ENCODE peak calls at places on chromosomes 1 and 21, in ten cellular contexts. R is CD4-positive, alpha-beta T cell; W is GM13977; B is PC-3; H is epithelial cell of esophagus; L is omental fat pad; A is heart left ventricle; M is IMR-90; N is neural progenitor cell; E is heart right ventricle. T is an unnamed sample.

GRCh38 chr1:36752891-36753361 is 270.2 kb upstream of the CSF3R start:
- DNase-seq in R (no peak), W (no peak), B (peak), H (no peak), L (no peak), A (no peak), M (no peak), N (no peak), E (no peak), T (no peak)

GRCh38 chr1:54499097-54500029 is 48.7 kb upstream of the ACOT11 start:
- DNase-seq in R (no peak), W (peak), B (peak), H (peak), L (no peak), A (no peak), M (peak), N (peak), E (no peak), T (peak)

GRCh38 chr1:94096797-94097549 is 24.0 kb downstream of the ABCA4 start:
- DNase-seq in R (no peak), W (no peak), B (no peak), H (no peak), L (no peak), A (no peak), M (peak), N (no peak), E (no peak), T (no peak)

GRCh38 chr1:204627436-204627835 is 58.1 kb downstream of the LRRN2 start:
- DNase-seq in R (no peak), W (no peak), B (no peak), H (no peak), L (no peak), A (no peak), M (no peak), N (peak), E (no peak), T (no peak)

GRCh38 chr21:45041351-45041805 is 33.0 kb upstream of the ADARB1 start:
- DNase-seq in R (no peak), W (no peak), B (no peak), H (no peak), L (peak), A (no peak), M (peak), N (no peak), E (peak), T (no peak)

GRCh38 chr1:1669468-1670440 is 10.9 kb upstream of the CDK11B start:
- DNase-seq in R (no peak), W (peak), B (no peak), H (no peak), L (no peak), A (peak), M (no peak), N (no peak), E (no peak), T (no peak)

GRCh38 chr1:67019600-67020136 is 34.3 kb downstream of the SLC35D1 start:
- DNase-seq in R (no peak), W (no peak), B (no peak), H (peak), L (no peak), A (no peak), M (peak), N (no peak), E (no peak), T (no peak)

GRCh38 chr1:226411619-226412018 is 3.7 kb upstream of the PARP1 start:
- DNase-seq in R (no peak), W (no peak), B (no peak), H (no peak), L (no peak), A (no peak), M (no peak), N (no peak), E (no peak), T (no peak)

GRCh38 chr1:67833595-67833926 is 294 bp upstream of the GNG12 start:
- DNase-seq in R (no peak), W (peak), B (peak), H (no peak), L (no peak), A (no peak), M (peak), N (peak), E (no peak), T (no peak)

GRCh38 chr1:67685558-67686271 is 714 bp downstream of the GADD45A start:
- DNase-seq in R (peak), W (peak), B (peak), H (peak), L (no peak), A (peak), M (no peak), N (peak), E (peak), T (peak)

GRCh38 chr1:218679391-218679790 is 334.3 kb downstream of the TGFB2 start:
- DNase-seq in R (no peak), W (no peak), B (no peak), H (peak), L (no peak), A (no peak), M (no peak), N (no peak), E (no peak), T (no peak)

GRCh38 chr1:147735423-147735822 is 25.0 kb downstream of the GJA5 start:
- DNase-seq in R (no peak), W (no peak), B (no peak), H (no peak), L (no peak), A (peak), M (no peak), N (no peak), E (no peak), T (no peak)

GRCh38 chr21:41168391-41169257 is 664 bp downstream of the BACE2 start:
- DNase-seq in R (no peak), W (peak), B (peak), H (peak), L (no peak), A (peak), M (peak), N (peak), E (peak), T (peak)

GRCh38 chr1:11207898-11208611 is 18.9 kb downstream of the ANGPTL7 start:
- DNase-seq in R (no peak), W (no peak), B (no peak), H (peak), L (no peak), A (no peak), M (no peak), N (no peak), E (no peak), T (no peak)

GRCh38 chr1:51296379-51297357 is 33.7 kb downstream of the TTC39A start:
- DNase-seq in R (peak), W (peak), B (peak), H (peak), L (peak), A (peak), M (peak), N (peak), E (peak), T (peak)

GRCh38 chr1:167418397-167418796 is 99.9 kb downstream of the CD247 start:
- DNase-seq in R (no peak), W (no peak), B (no peak), H (no peak), L (no peak), A (no peak), M (no peak), N (no peak), E (no peak), T (no peak)

GRCh38 chr1:20472860-20473711 is 12.9 kb downstream of the CAMK2N1 start:
- DNase-seq in R (no peak), W (peak), B (no peak), H (peak), L (no peak), A (peak), M (peak), N (peak), E (peak), T (no peak)

GRCh38 chr1:206455681-206456344 is 14.5 kb upstream of the IKBKE start:
- DNase-seq in R (no peak), W (no peak), B (peak), H (no peak), L (no peak), A (no peak), M (no peak), N (peak), E (peak), T (peak)

GRCh38 chr1:108046021-108046420 is 81.0 kb upstream of the VAV3 start:
- DNase-seq in R (no peak), W (no peak), B (no peak), H (peak), L (no peak), A (no peak), M (no peak), N (no peak), E (no peak), T (no peak)

GRCh38 chr1:240732390-240732789 is 120.4 kb upstream of the GREM2 start:
- DNase-seq in R (no peak), W (peak), B (peak), H (peak), L (no peak), A (no peak), M (peak), N (peak), E (no peak), T (peak)

GRCh38 chr1:198326915-198327314 is 170.1 kb downstream of the NEK7 start:
- DNase-seq in R (no peak), W (no peak), B (no peak), H (no peak), L (no peak), A (no peak), M (no peak), N (no peak), E (no peak), T (no peak)

GRCh38 chr1:212260557-212261342 is 24.5 kb upstream of the PPP2R5A start:
- DNase-seq in R (no peak), W (no peak), B (peak), H (peak), L (no peak), A (no peak), M (peak), N (no peak), E (no peak), T (peak)

DNA sequence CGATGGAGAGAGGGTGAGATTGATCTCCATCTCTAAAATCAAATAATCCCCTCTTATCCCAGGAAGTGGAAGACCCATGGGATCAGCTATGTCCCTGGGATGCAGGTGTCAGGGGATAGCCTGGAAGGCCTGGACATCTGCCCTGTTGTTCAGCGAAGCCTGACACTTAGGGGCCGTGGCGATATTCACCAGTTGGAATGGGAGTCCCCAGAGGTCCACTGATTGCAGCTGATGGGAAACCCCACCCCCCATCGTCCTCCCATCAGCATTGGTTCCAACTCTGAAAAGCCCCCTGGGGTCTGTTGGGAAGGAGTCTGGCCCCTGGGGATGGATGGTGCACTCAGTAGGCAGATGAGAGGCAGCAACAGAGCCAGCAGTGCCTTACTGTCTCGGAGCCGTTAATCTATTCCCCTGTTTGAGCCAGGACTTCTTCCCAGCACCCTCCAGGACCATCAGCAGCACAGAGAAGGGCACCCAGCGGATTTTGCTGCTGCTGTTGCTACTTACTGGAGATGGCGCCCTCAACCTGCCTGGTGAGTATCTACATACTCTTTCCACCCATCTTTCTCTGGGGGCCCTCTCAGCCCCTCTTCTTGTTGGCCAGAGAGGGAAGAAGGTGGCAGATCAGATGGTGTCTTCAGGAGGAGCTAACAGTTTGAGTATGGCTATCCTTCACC is 13.4 kb downstream of the CATSPER4 start:
- DNase-seq in R (no peak), W (no peak), B (no peak), H (no peak), L (no peak), A (no peak), M (no peak), N (no peak), E (no peak), T (no peak)
- TF ChIP-seq CTCF in R (no peak), W (peak), B (no peak), H (no peak), L (no peak), A (no peak), M (no peak), N (no peak), E (no peak), T (no peak)

GRCh38 chr1:184464757-184465156 is 77.9 kb downstream of the C1orf21 start:
- DNase-seq in R (no peak), W (no peak), B (no peak), H (no peak), L (no peak), A (no peak), M (no peak), N (no peak), E (no peak), T (no peak)

GRCh38 chr1:184463680-184464079 is 76.9 kb downstream of the C1orf21 start:
- DNase-seq in R (no peak), W (no peak), B (no peak), H (peak), L (no peak), A (no peak), M (no peak), N (no peak), E (no peak), T (no peak)

GRCh38 chr1:184467295-184467694 is 80.5 kb downstream of the C1orf21 start:
- DNase-seq in R (no peak), W (no peak), B (no peak), H (no peak), L (no peak), A (no peak), M (no peak), N (no peak), E (no peak), T (no peak)

GRCh38 chr1:184462990-184463389 is 76.2 kb downstream of the C1orf21 start:
- DNase-seq in R (no peak), W (no peak), B (no peak), H (no peak), L (no peak), A (no peak), M (no peak), N (no peak), E (no peak), T (no peak)

GRCh38 chr1:184465489-184466146 is 78.8 kb downstream of the C1orf21 start:
- DNase-seq in R (no peak), W (no peak), B (no peak), H (no peak), L (no peak), A (no peak), M (no peak), N (peak), E (peak), T (no peak)
- TF ChIP-seq CTCF in R (no peak), W (no peak), B (no peak), H (no peak), L (no peak), A (peak), M (no peak), N (peak), E (peak), T (no peak)

GRCh38 chr1:184986250-184986649 is 11.9 kb upstream of the NIBAN1 start:
- DNase-seq in R (no peak), W (no peak), B (peak), H (peak), L (no peak), A (no peak), M (peak), N (no peak), E (no peak), T (no peak)
- TF ChIP-seq CTCF in R (no peak), W (peak), B (peak), H (peak), L (no peak), A (peak), M (peak), N (no peak), E (peak), T (no peak)

GRCh38 chr1:14538335-14538734 is 60.1 kb upstream of the KAZN start:
- DNase-seq in R (no peak), W (no peak), B (peak), H (no peak), L (no peak), A (no peak), M (no peak), N (no peak), E (no peak), T (no peak)
- TF ChIP-seq CTCF in R (no peak), W (peak), B (peak), H (peak), L (no peak), A (no peak), M (no peak), N (peak), E (no peak), T (no peak)

DNA sequence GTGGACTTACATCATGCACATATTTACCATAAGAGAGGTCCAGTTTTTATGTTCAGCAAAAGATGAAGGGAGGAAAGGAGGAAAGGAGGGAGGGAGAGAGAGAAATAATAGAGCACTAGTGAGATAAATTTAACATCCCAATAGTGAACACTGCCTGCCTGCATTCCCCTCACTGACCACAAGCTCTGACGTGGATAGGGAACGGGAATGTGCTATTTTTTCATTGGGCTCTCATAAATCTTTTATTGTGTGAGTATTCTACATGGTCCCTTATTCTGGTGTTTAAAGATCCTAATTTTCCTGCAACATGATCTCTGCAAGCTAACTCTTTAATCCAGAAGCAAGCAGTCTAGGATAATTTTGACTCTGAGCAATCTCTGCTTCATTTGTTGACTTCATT is 82.2 kb downstream of the TTC3 start:
- DNase-seq in R (no peak), W (no peak), B (peak), H (no peak), L (no peak), A (no peak), M (peak), N (no peak), E (no peak), T (no peak)
- TF ChIP-seq CTCF in R (no peak), W (no peak), B (peak), H (peak), L (no peak), A (no peak), M (no peak), N (no peak), E (no peak), T (no peak)

DNA sequence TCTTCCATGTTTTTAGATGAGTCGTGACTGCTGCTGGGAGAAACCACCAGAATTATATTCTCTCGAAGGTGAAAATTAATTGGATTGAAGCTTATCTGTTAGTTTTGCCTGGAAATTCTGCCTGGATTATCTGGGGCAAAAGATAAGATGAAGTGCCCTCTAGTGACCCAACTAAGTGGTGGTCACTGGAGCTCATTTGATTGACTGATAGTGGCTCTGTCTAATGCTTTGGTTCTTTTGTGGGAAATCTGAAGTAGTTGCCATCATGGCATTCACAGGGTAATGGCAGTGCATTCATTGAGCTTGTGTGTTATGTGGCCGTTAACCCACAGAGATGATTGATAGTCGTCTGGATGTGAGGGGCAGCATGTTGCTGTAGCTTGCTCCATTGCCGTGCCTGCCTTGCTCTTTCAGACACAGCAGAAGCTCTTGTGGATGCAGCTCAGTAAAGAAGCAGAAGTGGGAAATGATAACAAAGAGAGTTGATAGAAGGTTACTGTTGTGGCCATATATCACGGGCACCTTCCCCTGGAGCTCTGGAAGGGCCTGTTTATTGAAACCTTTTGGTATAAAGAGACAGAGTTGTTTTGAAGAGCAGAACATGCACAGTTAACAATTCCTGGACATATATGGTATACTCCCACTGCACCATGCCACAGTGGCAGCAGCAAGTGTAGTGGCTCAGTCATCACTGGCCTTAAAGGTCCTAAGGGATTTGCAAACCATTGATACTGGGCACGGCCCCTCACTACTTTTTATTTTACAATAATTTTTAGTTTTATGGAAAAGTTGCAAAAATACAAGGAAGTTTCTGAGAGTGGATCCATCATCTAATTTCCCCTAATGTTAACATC is 42.0 kb downstream of the CXADR start:
- DNase-seq in R (no peak), W (no peak), B (peak), H (peak), L (no peak), A (no peak), M (peak), N (peak), E (no peak), T (no peak)
- TF ChIP-seq CTCF in R (no peak), W (no peak), B (peak), H (peak), L (no peak), A (no peak), M (peak), N (peak), E (peak), T (no peak)

GRCh38 chr1:23330846-23331245 is 13.2 kb downstream of the HNRNPR start:
- DNase-seq in R (no peak), W (no peak), B (no peak), H (no peak), L (no peak), A (no peak), M (no peak), N (no peak), E (no peak), T (no peak)

GRCh38 chr1:23331713-23332112 is 12.4 kb downstream of the HNRNPR start:
- DNase-seq in R (no peak), W (no peak), B (no peak), H (no peak), L (no peak), A (no peak), M (no peak), N (no peak), E (no peak), T (no peak)
- TF ChIP-seq CTCF in R (no peak), W (no peak), B (no peak), H (no peak), L (no peak), A (no peak), M (no peak), N (no peak), E (no peak), T (no peak)

GRCh38 chr1:31383967-31384366 is 11.1 kb upstream of the FABP3 start:
- DNase-seq in R (no peak), W (no peak), B (no peak), H (no peak), L (no peak), A (no peak), M (no peak), N (no peak), E (no peak), T (no peak)
- TF ChIP-seq CTCF in R (no peak), W (no peak), B (no peak), H (no peak), L (no peak), A (no peak), M (no peak), N (no peak), E (no peak), T (no peak)

GRCh38 chr1:153490272-153491051 is 30.0 kb upstream of the S100A7 start:
- DNase-seq in R (no peak), W (peak), B (peak), H (peak), L (peak), A (peak), M (peak), N (no peak), E (peak), T (peak)
- TF ChIP-seq CTCF in R (no peak), W (no peak), B (no peak), H (peak), L (no peak), A (no peak), M (no peak), N (no peak), E (no peak), T (no peak)

T was measured in Calu3.